ENCODE peak calls at places on chromosomes 7 and 10, in six cellular contexts. R is GM12878, M is A549, W is HepG2, S is K562, D is endothelial cell of umbilical vein. E is an unnamed sample.

GRCh38 chr10:26503911-26504310 is 65.8 kb downstream of the APBB1IP start:
- DNase-seq in D (no peak), R (no peak), M (no peak), W (no peak), S (peak), E (peak)

GRCh38 chr10:11165591-11166543 is 148.2 kb downstream of the CELF2 start:
- DNase-seq in D (peak), M (peak), W (no peak), R (no peak), S (peak), E (peak)

GRCh38 chr7:77831481-77831880 is 32.9 kb downstream of the PHTF2 start:
- DNase-seq in M (no peak), S (no peak), W (no peak), R (no peak), D (no peak), E (no peak)

GRCh38 chr10:74297389-74298080 is 146.5 kb downstream of the ADK start:
- DNase-seq in M (no peak), W (no peak), S (no peak), D (no peak), R (no peak), E (no peak)

GRCh38 chr7:138009350-138009653 is 7.4 kb upstream of the CREB3L2 start:
- DNase-seq in R (no peak), W (no peak), M (no peak), D (no peak), S (no peak), E (no peak)

GRCh38 chr10:91391915-91392314 is 18.2 kb upstream of the HECTD2 start:
- DNase-seq in W (no peak), R (no peak), D (no peak), S (no peak), M (no peak), E (no peak)

GRCh38 chr10:120827251-120827875 is 23.8 kb upstream of the WDR11 start:
- DNase-seq in S (no peak), D (no peak), R (no peak), M (no peak), W (no peak), E (no peak)

GRCh38 chr7:137007001-137007725 is 138.7 kb downstream of the CHRM2 start:
- DNase-seq in S (no peak), M (no peak), W (no peak), D (peak), R (no peak), E (no peak)

GRCh38 chr7:120987683-120988590 is 574 bp upstream of the CPED1 start:
- DNase-seq in M (peak), R (peak), W (peak), D (peak), S (peak), E (peak)

GRCh38 chr7:317643-318405 is 27.9 kb downstream of the FOXL3 start:
- DNase-seq in D (no peak), W (no peak), M (no peak), R (no peak), S (no peak), E (no peak)

GRCh38 chr7:33904680-33905388 is 505 bp upstream of the BMPER start:
- DNase-seq in R (no peak), W (peak), M (peak), D (peak), S (no peak), E (no peak)

GRCh38 chr7:19470031-19470430 is 238.8 kb downstream of the POLR1F start:
- DNase-seq in W (no peak), M (no peak), S (no peak), R (no peak), D (no peak), E (no peak)

GRCh38 chr7:29563590-29564454 is at the start of gene PRR15:
- DNase-seq in W (peak), D (peak), M (peak), R (no peak), S (no peak), E (peak)

GRCh38 chr7:106064836-106065559 is 47.1 kb downstream of the SYPL1 start:
- DNase-seq in M (peak), S (peak), R (no peak), W (peak), D (peak), E (peak)

GRCh38 chr7:2735744-2736143 is 47.7 kb downstream of the AMZ1 start:
- DNase-seq in D (no peak), R (no peak), S (no peak), W (no peak), M (no peak), E (no peak)

GRCh38 chr10:123551259-123551658 is 114.9 kb upstream of the GPR26 start:
- DNase-seq in R (no peak), D (no peak), W (no peak), S (no peak), M (no peak), E (no peak)
- TF ChIP-seq MYC in R (no peak), D (no peak), W (no peak), S (no peak), M (no peak), E (no peak)

GRCh38 chr10:100318201-100318600 is 11.8 kb downstream of the PKD2L1 start:
- DNase-seq in W (no peak), D (no peak), R (no peak), M (no peak), S (no peak), E (no peak)

GRCh38 chr10:100319736-100320135 is 10.3 kb downstream of the PKD2L1 start:
- DNase-seq in M (no peak), R (no peak), W (no peak), S (no peak), D (no peak), E (no peak)

GRCh38 chr10:100311307-100311706 is 18.7 kb downstream of the PKD2L1 start:
- DNase-seq in W (no peak), S (no peak), R (no peak), D (no peak), M (no peak), E (no peak)

DNA sequence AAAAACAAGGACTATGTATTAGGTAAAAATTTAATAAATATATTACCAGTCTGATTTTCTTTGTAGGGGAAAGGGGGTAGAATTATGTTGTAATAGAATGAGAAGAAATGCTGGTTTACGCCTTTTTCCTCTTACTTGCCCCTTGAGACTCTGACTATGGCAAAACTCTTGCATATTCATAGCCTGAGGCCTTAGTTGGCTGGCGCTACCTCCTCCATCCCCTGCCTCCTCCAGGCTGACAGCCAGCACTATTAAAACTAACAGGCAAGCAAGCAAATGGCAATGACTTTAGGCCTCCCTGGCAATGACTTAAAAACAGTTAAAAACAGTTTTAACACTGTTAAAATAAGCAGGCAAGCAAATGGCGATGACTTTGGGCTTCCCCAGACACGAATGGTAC is 14.4 kb downstream of the PKD2L1 start:
- DNase-seq in D (no peak), S (no peak), R (no peak), M (no peak), W (no peak), E (peak)
- TF ChIP-seq POLR2A in D (no peak), S (no peak), R (no peak), M (no peak), W (no peak), E (no peak)

DNA sequence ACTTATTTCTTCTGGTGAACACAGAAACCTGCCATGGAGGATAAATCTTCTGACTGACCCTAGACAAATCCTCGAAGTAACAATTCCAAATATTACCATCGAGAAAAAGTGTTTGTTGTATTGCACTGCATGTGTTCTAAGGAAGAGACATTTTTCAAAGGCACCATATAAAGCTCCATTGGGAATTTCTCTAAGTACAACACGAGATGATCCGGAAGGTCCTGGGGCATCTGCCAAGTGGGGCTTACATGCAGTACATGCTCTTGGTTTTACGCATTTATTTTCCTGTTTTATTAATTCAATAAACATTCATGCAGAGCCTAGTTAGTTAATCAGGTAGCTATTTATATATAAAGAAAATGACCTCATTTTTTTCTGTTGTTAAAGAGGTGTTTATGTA is 692.0 kb upstream of the IGFBP3 start:
- DNase-seq in S (no peak), M (no peak), D (peak), W (no peak), R (no peak), E (no peak)
- TF ChIP-seq MYC in S (no peak), M (no peak), D (no peak), W (no peak), R (no peak), E (no peak)

DNA sequence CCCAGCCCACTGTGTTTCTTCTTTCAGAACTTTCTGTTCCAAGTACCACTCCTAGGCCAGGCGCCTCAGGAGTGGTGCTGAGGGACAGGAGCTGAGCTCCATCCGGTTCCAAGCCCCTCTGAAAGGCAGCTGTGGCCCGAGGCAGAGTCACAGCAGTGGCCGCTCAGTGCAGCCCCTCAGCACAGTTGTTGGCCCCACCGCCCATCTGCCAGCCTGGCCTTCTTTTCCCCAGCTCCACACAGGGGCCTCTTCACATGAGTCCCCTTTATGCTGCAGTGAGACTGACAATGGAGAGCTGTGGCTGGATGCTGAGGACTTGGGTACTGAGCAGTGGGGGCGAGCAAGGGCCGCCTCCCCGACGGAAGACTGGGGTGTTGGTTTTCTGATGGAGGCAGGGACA is 9.5 kb downstream of the BUD31 start:
- DNase-seq in D (no peak), S (no peak), W (no peak), R (no peak), M (no peak), E (no peak)
- TF ChIP-seq POLR2A in D (no peak), S (peak), W (no peak), R (peak), M (no peak), E (no peak)

DNA sequence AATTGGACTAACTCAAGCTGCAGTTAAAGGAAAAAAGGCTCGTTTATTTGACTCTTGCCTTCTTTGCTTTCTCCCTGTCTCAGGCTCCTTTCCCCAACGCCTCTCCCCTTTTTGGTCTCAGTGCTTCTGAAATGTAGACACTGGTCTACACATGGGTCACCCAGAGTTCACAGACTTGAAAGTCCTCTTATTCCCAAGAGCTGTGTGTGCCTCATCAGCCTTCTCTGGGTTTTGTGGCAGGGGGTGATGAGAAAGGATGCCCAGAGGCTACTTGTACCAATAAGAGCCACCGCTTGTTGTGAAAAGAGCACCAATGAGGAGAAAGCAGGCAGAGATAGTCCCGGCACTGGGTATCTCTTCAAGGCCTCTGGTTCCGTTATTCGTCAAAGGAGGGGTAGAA is 125.7 kb downstream of the BICC1 start:
- DNase-seq in M (peak), R (no peak), D (no peak), S (no peak), W (no peak), E (no peak)
- TF ChIP-seq MYC in M (no peak), R (no peak), D (no peak), S (no peak), W (no peak), E (no peak)

DNA sequence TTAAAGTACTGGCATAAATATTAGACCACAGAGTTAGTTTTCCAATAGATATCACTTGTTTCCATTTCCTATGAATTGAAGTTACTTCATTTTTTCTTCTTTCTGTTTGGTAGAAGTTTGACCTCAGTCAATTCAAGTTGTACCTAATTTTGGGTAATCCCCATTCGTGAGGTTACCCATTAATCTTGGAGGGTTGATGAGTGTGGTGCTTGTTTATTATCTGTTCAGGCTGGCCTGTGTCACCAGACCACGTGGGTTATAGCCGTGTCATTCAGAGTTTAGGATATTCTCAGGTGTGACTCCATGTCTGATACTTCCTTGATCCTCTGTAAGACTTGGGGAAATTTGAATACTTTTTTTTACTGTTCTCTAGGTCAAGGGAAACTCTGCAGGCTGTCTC is 133.9 kb upstream of the TPK1 start:
- DNase-seq in D (no peak), W (no peak), R (no peak), M (no peak), S (no peak), E (no peak)
- TF ChIP-seq POLR2A in D (no peak), W (no peak), R (no peak), M (no peak), S (no peak), E (no peak)

GRCh38 chr7:21762469-21762868 is 183.2 kb downstream of the CDCA7L start:
- DNase-seq in R (no peak), M (no peak), S (no peak), D (no peak), W (no peak), E (no peak)
- TF ChIP-seq MYC in R (no peak), M (no peak), S (no peak), D (no peak), W (no peak), E (no peak)

GRCh38 chr7:48971173-48971572 is 46.8 kb downstream of the CDC14C start:
- DNase-seq in R (no peak), W (no peak), M (no peak), D (no peak), S (no peak), E (no peak)

GRCh38 chr7:48976850-48977249 is 52.5 kb downstream of the CDC14C start:
- DNase-seq in S (no peak), M (no peak), W (no peak), R (no peak), D (no peak), E (no peak)

GRCh38 chr7:48976268-48976667 is 51.9 kb downstream of the CDC14C start:
- DNase-seq in D (no peak), R (no peak), W (no peak), S (no peak), M (no peak), E (no peak)
- TF ChIP-seq POLR2A in D (no peak), R (no peak), W (no peak), S (no peak), M (no peak), E (no peak)

GRCh38 chr7:66741706-66742053 is 1.1 kb downstream of the RABGEF1 start:
- DNase-seq in R (no peak), S (no peak), D (no peak), M (no peak), W (no peak), E (no peak)
- TF ChIP-seq MYC in R (no peak), S (no peak), D (no peak), M (no peak), W (no peak), E (no peak)

GRCh38 chr10:102055647-102056419 is at the start of gene ARMH3:
- DNase-seq in M (peak), S (peak), W (peak), R (peak), D (peak), E (peak)
- TF ChIP-seq POLR2A in M (peak), S (peak), W (peak), R (peak), D (peak), E (peak)

E was measured in NB4.